ENCODE peak calls at places on chromosome 16, in ten cellular contexts. B, H, J, L, Q, I, K, E, D and R are unnamed samples.

GRCh38 chr16:12661656-12662172 is 142.0 kb downstream of the CPPED1 start:
- DNase-seq in E (peak), J (no peak), D (no peak), Q (peak), B (peak), K (peak), L (no peak), H (no peak), I (peak), R (peak)

GRCh38 chr16:50613281-50613991 is 65.2 kb downstream of the NKD1 start:
- DNase-seq in J (no peak), Q (no peak), E (peak), I (no peak), D (no peak), H (no peak), K (no peak), L (no peak), B (no peak), R (no peak)

GRCh38 chr16:6690741-6691140 is 641.9 kb upstream of the RBFOX1 start:
- DNase-seq in D (no peak), E (no peak), I (no peak), K (no peak), Q (no peak), L (no peak), B (no peak), H (no peak), J (no peak), R (no peak)

GRCh38 chr16:15539197-15539596 is 103.8 kb downstream of the MARF1 start:
- DNase-seq in E (no peak), D (no peak), K (no peak), J (no peak), H (no peak), I (no peak), Q (no peak), L (no peak), B (peak), R (peak)

GRCh38 chr16:64356267-64356666 is 765.6 kb downstream of the CDH11 start:
- DNase-seq in J (peak), B (no peak), L (no peak), H (peak), Q (no peak), I (peak), E (peak), D (no peak), K (peak), R (no peak)

GRCh38 chr16:49010879-49011278 is 270.8 kb downstream of the CBLN1 start:
- DNase-seq in I (no peak), L (no peak), H (no peak), Q (no peak), K (no peak), J (no peak), E (no peak), B (no peak), D (no peak), R (no peak)

GRCh38 chr16:23595246-23595950 is 718 bp downstream of the NDUFAB1 start:
- DNase-seq in Q (no peak), D (no peak), H (no peak), L (no peak), I (no peak), J (no peak), E (peak), K (no peak), B (peak), R (peak)

GRCh38 chr16:85422374-85423185 is 190.5 kb upstream of the GSE1 start:
- DNase-seq in K (no peak), I (no peak), L (no peak), B (peak), Q (no peak), J (no peak), D (peak), H (peak), E (peak), R (no peak)

GRCh38 chr16:50964491-50964890 is 186.6 kb downstream of the SALL1 start:
- DNase-seq in L (no peak), I (no peak), J (no peak), E (no peak), K (no peak), B (no peak), H (no peak), D (no peak), Q (no peak), R (no peak)

GRCh38 chr16:46801428-46802049 is 29.4 kb downstream of the C16orf87 start:
- DNase-seq in Q (peak), D (no peak), L (no peak), H (peak), I (peak), E (peak), B (peak), J (no peak), K (peak), R (no peak)

GRCh38 chr16:53080345-53081031 is 25.7 kb downstream of the CHD9 start:
- DNase-seq in K (peak), J (peak), E (peak), H (peak), L (no peak), D (peak), Q (peak), B (no peak), I (peak), R (no peak)

GRCh38 chr16:57997176-57997527 is 3.3 kb downstream of the ZNF319 start:
- DNase-seq in J (no peak), E (no peak), I (no peak), L (no peak), Q (no peak), B (no peak), K (no peak), H (no peak), D (no peak), R (no peak)

GRCh38 chr16:31093132-31093703 is 1.4 kb downstream of the VKORC1 start:
- DNase-seq in B (peak), I (peak), K (no peak), H (no peak), D (no peak), J (no peak), Q (no peak), L (no peak), E (peak), R (no peak)

GRCh38 chr16:74275031-74275636 is 21.5 kb upstream of the PSMD7 start:
- DNase-seq in H (peak), D (no peak), K (peak), E (peak), Q (peak), I (peak), L (no peak), B (peak), J (no peak), R (peak)

GRCh38 chr16:15553313-15554088 is 89.5 kb downstream of the MARF1 start:
- DNase-seq in I (peak), D (no peak), K (no peak), E (no peak), H (peak), B (no peak), Q (no peak), J (no peak), L (no peak), R (no peak)

GRCh38 chr16:48432136-48432535 is 46.9 kb upstream of the SIAH1 start:
- DNase-seq in H (no peak), K (no peak), E (no peak), Q (no peak), L (no peak), I (no peak), B (peak), J (no peak), D (no peak), R (peak)

GRCh38 chr16:12061336-12062055 is 85.0 kb downstream of the SNX29 start:
- DNase-seq in Q (no peak), B (no peak), K (peak), J (no peak), E (no peak), I (peak), L (no peak), D (no peak), H (peak), R (no peak)

GRCh38 chr16:53922067-53922804 is 218.3 kb downstream of the FTO start:
- DNase-seq in H (no peak), I (peak), J (no peak), B (no peak), L (no peak), K (no peak), D (no peak), Q (no peak), E (no peak), R (no peak)

GRCh38 chr16:78659668-78660217 is 560.3 kb downstream of the WWOX start:
- DNase-seq in H (no peak), K (no peak), L (no peak), I (no peak), E (no peak), J (no peak), Q (no peak), D (no peak), B (no peak), R (no peak)

GRCh38 chr16:88066680-88067529 is 115.7 kb downstream of the BANP start:
- DNase-seq in D (no peak), H (no peak), J (no peak), L (no peak), I (no peak), K (no peak), E (no peak), Q (no peak), B (no peak), R (no peak)

GRCh38 chr16:89049484-89050118 is 44.1 kb upstream of the ACSF3 start:
- DNase-seq in J (no peak), Q (no peak), B (no peak), L (no peak), D (no peak), E (peak), H (no peak), I (no peak), K (no peak), R (no peak)

GRCh38 chr16:27228621-27229501 is 25.5 kb downstream of the KDM8 start:
- DNase-seq in B (no peak), E (peak), L (no peak), Q (no peak), J (no peak), D (no peak), K (no peak), H (no peak), I (no peak), R (peak)

GRCh38 chr16:19086322-19087199 is 19.1 kb downstream of the COQ7 start:
- DNase-seq in E (peak), K (peak), I (peak), L (peak), D (peak), Q (peak), B (peak), H (peak), J (peak), R (peak)

GRCh38 chr16:14399397-14400284 is 230.4 kb downstream of the PARN start:
- DNase-seq in L (no peak), E (peak), B (peak), H (peak), K (peak), J (no peak), I (peak), D (peak), Q (peak), R (peak)

GRCh38 chr16:28277537-28278388 is 14.6 kb upstream of the SBK1 start:
- DNase-seq in E (peak), H (peak), B (peak), J (peak), K (peak), D (peak), Q (peak), I (peak), L (peak), R (peak)

GRCh38 chr16:1474471-1474795 is 395 bp downstream of the CLCN7 start:
- DNase-seq in J (no peak), L (no peak), H (no peak), I (no peak), B (peak), D (no peak), Q (no peak), K (no peak), E (peak), R (no peak)

GRCh38 chr16:89510526-89510925 is 2.3 kb downstream of the SPG7 start:
- DNase-seq in Q (no peak), B (no peak), L (no peak), H (no peak), E (no peak), D (no peak), I (no peak), K (no peak), J (no peak), R (no peak)

GRCh38 chr16:66731101-66731500 is 20.3 kb downstream of the DYNC1LI2 start:
- DNase-seq in H (no peak), E (no peak), Q (no peak), D (no peak), B (no peak), K (no peak), I (no peak), J (no peak), L (no peak), R (no peak)

GRCh38 chr16:66728117-66728787 is 23.2 kb downstream of the DYNC1LI2 start:
- DNase-seq in H (peak), L (no peak), J (peak), E (peak), D (no peak), Q (peak), B (peak), I (peak), K (peak), R (peak)

DNA sequence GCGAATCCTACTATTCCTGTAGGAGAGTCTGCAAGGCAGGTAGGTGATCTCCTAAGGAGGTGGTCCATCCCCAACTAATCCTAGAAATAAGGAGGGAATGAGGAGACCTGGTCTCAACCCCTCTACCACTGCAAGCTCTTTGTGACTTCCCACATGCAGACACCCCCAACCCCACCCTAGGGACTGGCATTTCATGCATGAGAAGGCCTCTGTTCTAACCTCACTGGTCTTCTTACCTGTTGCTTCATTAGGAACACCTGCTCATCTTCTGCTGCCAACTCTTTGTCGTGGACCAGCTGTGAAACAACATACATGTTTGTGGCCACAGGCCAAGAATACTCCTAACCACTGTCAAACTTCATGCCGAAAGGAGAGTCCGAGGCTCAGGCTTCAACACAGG is 22.6 kb downstream of the DYNC1LI2 start:
- DNase-seq in H (no peak), K (no peak), E (no peak), D (no peak), Q (no peak), L (no peak), I (no peak), B (no peak), J (no peak), R (no peak)
- TF ChIP-seq CTCF in H (no peak), K (no peak), E (no peak), D (no peak), Q (no peak), L (no peak), I (no peak), B (no peak), J (no peak), R (no peak)

DNA sequence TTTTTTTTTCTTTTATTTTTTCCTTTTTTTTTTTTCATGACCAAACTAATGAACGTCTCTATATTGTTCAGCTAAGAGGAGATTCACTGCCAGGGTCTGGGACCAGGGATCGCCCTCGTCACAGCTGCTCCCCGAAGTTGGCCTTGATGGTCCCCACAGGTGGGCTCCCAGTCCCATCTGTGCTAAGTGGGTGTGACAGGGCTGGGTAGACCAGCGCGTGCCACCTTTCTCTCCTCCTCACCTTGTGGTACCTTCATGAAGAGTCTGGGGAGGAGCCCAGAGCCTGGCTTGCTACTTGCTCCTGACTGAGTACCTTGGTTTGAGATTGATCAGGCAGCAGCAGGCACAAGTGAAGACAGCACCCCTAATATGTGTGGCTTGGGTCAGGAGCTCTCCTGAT is 6.5 kb upstream of the FOXF1 start:
- DNase-seq in E (no peak), H (no peak), I (no peak), K (no peak), Q (no peak), B (no peak), D (no peak), L (no peak), J (no peak), R (no peak)
- H3K4me3 ChIP-seq in E (no peak), H (no peak), I (no peak), K (no peak), Q (no peak), B (no peak), D (no peak), L (peak), J (no peak), R (no peak)

DNA sequence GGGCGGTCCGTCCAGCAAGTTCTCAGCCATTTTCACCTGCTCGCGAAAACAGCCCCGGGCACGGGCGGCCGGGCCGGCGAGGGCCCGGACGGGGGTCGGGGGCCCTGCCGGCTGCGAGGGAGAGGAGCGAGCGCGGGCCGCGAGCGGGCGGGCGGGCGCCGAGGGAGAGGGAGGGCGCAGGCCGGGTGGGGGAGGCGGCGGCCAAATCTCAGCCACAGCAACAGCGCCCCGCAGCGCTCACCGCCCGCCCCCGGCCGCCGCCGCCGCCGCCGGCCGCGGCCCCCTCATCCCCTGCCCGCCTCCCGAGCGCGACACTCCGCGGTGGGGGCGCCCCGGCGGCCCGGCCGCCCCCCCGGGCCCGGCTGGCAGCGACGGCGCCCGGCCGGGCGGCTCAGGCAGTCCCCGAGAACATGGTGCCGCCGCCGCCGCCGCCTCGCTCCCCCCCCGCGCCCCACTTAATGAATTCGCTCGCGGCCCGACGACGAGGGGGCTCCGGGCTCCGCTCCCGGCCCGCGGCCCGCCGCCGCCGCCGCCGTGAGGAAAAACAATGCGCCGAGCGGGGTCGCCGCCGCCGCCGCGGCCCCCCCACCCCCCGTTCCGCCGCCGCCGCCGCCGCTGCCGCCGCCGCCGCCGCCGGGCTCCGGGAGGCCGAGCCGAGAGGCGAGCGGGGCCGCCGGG is 487 bp downstream of the CREBBP start:
- DNase-seq in H (no peak), I (peak), D (peak), J (no peak), L (no peak), E (peak), K (no peak), Q (peak), B (peak), R (peak)
- TF ChIP-seq CTCF in H (peak), I (no peak), D (no peak), J (peak), L (no peak), E (peak), K (no peak), Q (peak), B (peak), R (peak)

DNA sequence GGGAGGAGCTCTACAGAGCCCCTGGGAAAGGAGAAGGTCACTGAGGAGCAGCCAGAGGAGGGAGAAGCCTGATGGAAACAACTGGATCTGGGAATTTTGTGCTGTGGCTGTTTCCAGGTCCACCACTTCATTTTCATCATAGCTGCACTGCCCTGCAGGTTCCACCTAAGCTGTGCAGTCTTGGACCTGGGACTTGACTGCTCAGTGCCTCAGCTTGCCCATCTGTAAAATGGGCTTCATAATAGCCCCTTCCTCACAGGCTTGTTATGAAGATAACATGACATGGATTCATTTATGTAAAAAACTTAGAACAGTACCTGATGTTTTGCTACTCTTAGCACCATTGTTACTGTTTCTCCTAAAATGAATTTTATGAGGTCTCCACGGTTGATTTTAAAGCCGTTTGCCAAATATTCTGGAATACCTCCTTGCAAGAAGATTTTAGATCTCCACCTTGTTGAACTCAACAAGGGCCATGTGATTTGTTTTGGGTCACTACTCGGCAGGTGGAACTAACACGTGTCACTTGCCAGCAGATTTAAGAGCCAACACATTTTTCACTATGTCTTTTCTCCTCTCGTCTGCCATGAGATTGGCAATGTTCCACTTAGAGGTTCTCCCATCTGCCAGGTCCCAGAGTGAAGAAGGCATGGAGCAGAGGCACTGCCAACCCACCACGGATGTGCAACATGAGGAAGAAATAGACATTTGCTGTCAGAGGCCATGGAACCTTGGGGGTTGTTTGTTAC is 18.8 kb upstream of the GRIN2A start:
- DNase-seq in D (no peak), L (no peak), J (no peak), K (no peak), H (no peak), I (no peak), Q (no peak), B (no peak), E (no peak), R (no peak)
- H3K4me3 ChIP-seq in D (no peak), L (no peak), J (no peak), K (no peak), H (no peak), I (no peak), Q (no peak), B (no peak), E (no peak), R (no peak)

DNA sequence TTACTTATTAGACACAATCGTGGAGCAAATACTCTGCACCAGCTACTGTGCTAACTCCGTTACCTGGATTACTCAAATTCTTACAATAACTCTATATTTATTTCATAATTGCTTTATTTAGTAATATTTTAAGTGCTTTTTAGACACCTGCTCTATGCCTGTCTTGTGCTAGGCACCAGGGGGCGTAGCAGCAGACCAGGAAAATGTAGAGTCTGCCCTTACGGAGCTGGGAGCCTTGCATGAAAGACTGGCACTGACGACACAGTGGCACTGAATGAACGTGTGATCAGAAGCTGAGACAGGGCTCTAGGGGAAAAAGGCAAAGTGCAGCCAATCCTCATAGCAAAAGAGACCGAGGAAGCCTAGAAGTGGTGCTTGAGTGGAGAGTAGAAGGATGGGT is 486.5 kb downstream of the CDH13 start:
- DNase-seq in Q (peak), H (no peak), K (no peak), J (no peak), E (peak), B (peak), L (no peak), I (peak), D (no peak), R (peak)
- TF ChIP-seq CTCF in Q (peak), H (peak), K (peak), J (peak), E (peak), B (peak), L (no peak), I (peak), D (peak), R (peak)

GRCh38 chr16:75761111-75761510 is 34.8 kb upstream of the CPHXL start:
- DNase-seq in K (peak), B (no peak), I (peak), E (no peak), Q (no peak), L (no peak), D (no peak), H (no peak), J (no peak), R (peak)
- H3K4me3 ChIP-seq in K (no peak), B (no peak), I (no peak), E (no peak), Q (no peak), L (no peak), D (no peak), H (no peak), J (no peak), R (peak)

DNA sequence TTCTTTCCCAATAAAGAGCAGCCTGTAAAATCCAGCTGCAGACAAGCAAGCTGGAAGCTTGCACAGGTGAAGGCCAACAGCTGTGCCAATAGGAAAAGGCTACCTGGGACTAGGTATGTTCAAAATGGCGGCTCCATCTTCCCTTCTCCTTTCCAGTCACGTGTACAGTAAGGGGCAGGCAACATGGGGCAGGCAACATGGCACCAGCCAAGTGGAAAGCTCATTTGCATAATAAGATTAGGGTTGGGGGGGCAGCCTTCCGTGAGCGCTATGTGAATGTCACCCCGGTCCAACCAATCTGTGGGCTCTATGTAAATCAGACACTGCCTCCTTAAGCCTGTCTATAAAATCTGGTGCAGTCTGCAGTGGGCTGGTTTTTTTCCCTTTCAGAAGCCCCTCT is 31.3 kb downstream of the TVP23A start:
- DNase-seq in L (no peak), B (no peak), E (no peak), J (no peak), K (no peak), D (no peak), H (no peak), I (no peak), Q (no peak), R (peak)
- TF ChIP-seq CTCF in L (no peak), B (no peak), E (no peak), J (no peak), K (no peak), D (no peak), H (no peak), I (no peak), Q (no peak), R (no peak)